ENCODE peak calls at places on chromosomes 12 and 14, in six cellular contexts. Z is esophagus muscularis mucosa, N is MM.1S, X is PC-3, F is vagina, P is WERI-Rb-1. G is an unnamed sample. For H3K27me3, the result is how much of the 10 kb centered on the place peaks cover.

GRCh38 chr14:69013943-69014782 is 35.1 kb upstream of the ACTN1 start:
- DNase-seq in Z (no peak), F (no peak), X (peak), N (no peak), P (no peak), G (peak)

GRCh38 chr12:116891019-116891418 is 9.8 kb upstream of the HRK start:
- DNase-seq in Z (no peak), P (no peak), N (no peak), X (no peak), F (no peak), G (no peak)

GRCh38 chr14:24321212-24321975 is 10.1 kb downstream of the LTB4R start:
- DNase-seq in P (no peak), Z (no peak), F (no peak), X (no peak), N (peak), G (no peak)

GRCh38 chr12:82314406-82314892 is 43.7 kb downstream of the CCDC59 start:
- DNase-seq in X (peak), Z (no peak), F (no peak), N (no peak), P (no peak), G (no peak)

GRCh38 chr12:109277899-109278762 is 31.0 kb downstream of the FOXN4 start:
- DNase-seq in X (no peak), F (no peak), N (no peak), P (peak), Z (no peak), G (no peak)

GRCh38 chr14:71139058-71139946 is 232.0 kb downstream of the PCNX1 start:
- DNase-seq in X (peak), F (no peak), P (peak), N (peak), Z (no peak), G (peak)

GRCh38 chr12:68641138-68641537 is 30.4 kb downstream of the RAP1B start:
- DNase-seq in P (no peak), F (no peak), Z (no peak), N (peak), X (no peak), G (no peak)

GRCh38 chr14:28656704-28657255 is 109.8 kb upstream of the FOXG1 start:
- DNase-seq in Z (no peak), P (no peak), X (peak), F (no peak), N (no peak), G (no peak)

GRCh38 chr14:37901978-37902377 is 305.7 kb upstream of the SSTR1 start:
- DNase-seq in Z (no peak), X (no peak), N (no peak), F (no peak), P (no peak), G (no peak)

GRCh38 chr12:27012239-27012981 is 1.8 kb downstream of the TM7SF3 start:
- DNase-seq in N (no peak), Z (peak), P (no peak), F (no peak), X (no peak), G (no peak)

GRCh38 chr12:6250343-6250742 is 50.1 kb downstream of the CD9 start:
- DNase-seq in N (no peak), X (no peak), Z (no peak), P (peak), F (no peak), G (no peak)

GRCh38 chr12:24562761-24563392 is 386.0 kb downstream of the BCAT1 start:
- DNase-seq in X (no peak), N (peak), P (peak), Z (no peak), F (no peak), G (peak)

GRCh38 chr12:106455100-106455499 is 97.6 kb downstream of the POLR3B start:
- DNase-seq in X (no peak), N (peak), Z (no peak), P (no peak), F (no peak), G (no peak)

GRCh38 chr12:30643366-30643765 is 52.3 kb downstream of the IPO8 start:
- DNase-seq in P (no peak), X (peak), F (no peak), Z (no peak), N (no peak), G (no peak)

GRCh38 chr12:88597361-88597760 is 17.1 kb upstream of the KITLG start:
- DNase-seq in Z (no peak), P (no peak), F (no peak), X (no peak), N (no peak), G (no peak)

GRCh38 chr14:91568626-91569025 is 58.5 kb upstream of the PPP4R3A start:
- DNase-seq in F (no peak), P (peak), N (no peak), X (peak), Z (peak), G (no peak)

GRCh38 chr12:108567974-108568652 is 5.7 kb downstream of the ISCU start:
- DNase-seq in Z (no peak), F (no peak), N (peak), X (no peak), P (no peak), G (no peak)

GRCh38 chr12:30806989-30807694 is 52.4 kb upstream of the CAPRIN2 start:
- DNase-seq in N (peak), X (peak), Z (peak), P (peak), F (no peak), G (no peak)

GRCh38 chr12:6952121-6952859 is 1.1 kb downstream of the PTPN6 start:
- DNase-seq in P (no peak), N (no peak), Z (no peak), F (no peak), X (no peak), G (peak)

GRCh38 chr12:91889970-91890369 is 255.7 kb downstream of the BTG1 start:
- DNase-seq in F (no peak), P (no peak), Z (no peak), X (no peak), N (no peak), G (no peak)

GRCh38 chr12:96020314-96021003 is 14.9 kb downstream of the LTA4H start:
- DNase-seq in N (peak), P (no peak), X (no peak), Z (no peak), F (no peak), G (no peak)

GRCh38 chr14:103746706-103747105 is 31.1 kb downstream of the ZFYVE21 start:
- DNase-seq in X (peak), P (no peak), F (no peak), N (no peak), Z (no peak), G (peak)

GRCh38 chr12:130437555-130438242 is 100.0 kb downstream of the PIWIL1 start:
- DNase-seq in F (no peak), N (no peak), Z (no peak), X (no peak), P (no peak), G (peak)

GRCh38 chr14:104975481-104976197 is 2.5 kb downstream of the AHNAK2 start:
- DNase-seq in X (no peak), F (no peak), N (no peak), Z (no peak), P (peak), G (peak)

GRCh38 chr12:68446896-68447806 is 115.0 kb upstream of the MDM1 start:
- DNase-seq in X (no peak), F (no peak), Z (peak), N (peak), P (no peak), G (no peak)

GRCh38 chr14:50734950-50735697 is 67.0 kb upstream of the SAV1 start:
- DNase-seq in N (no peak), F (no peak), Z (no peak), X (peak), P (no peak), G (no peak)

GRCh38 chr12:107014050-107014449 is 27.1 kb upstream of the MTERF2 start:
- DNase-seq in F (no peak), X (peak), P (peak), N (peak), Z (no peak), G (no peak)

GRCh38 chr14:43341921-43342320 is 1165.2 kb downstream of the FSCB start:
- DNase-seq in P (no peak), F (no peak), X (no peak), Z (no peak), N (no peak), G (no peak)

GRCh38 chr12:86137936-86138335 is 118.3 kb downstream of the MGAT4C start:
- DNase-seq in X (peak), P (no peak), F (no peak), Z (no peak), N (no peak), G (no peak)

GRCh38 chr12:116266631-116267349 is 10.7 kb downstream of the MED13L start:
- DNase-seq in Z (no peak), X (no peak), N (no peak), P (no peak), F (no peak), G (no peak)

GRCh38 chr12:117052386-117053049 is 46.7 kb downstream of the TESC start:
- DNase-seq in P (peak), F (no peak), Z (no peak), N (no peak), X (no peak), G (no peak)

GRCh38 chr14:59787045-59787674 is 83.4 kb downstream of the RTN1 start:
- DNase-seq in Z (no peak), F (no peak), X (no peak), N (no peak), P (peak), G (no peak)

DNA sequence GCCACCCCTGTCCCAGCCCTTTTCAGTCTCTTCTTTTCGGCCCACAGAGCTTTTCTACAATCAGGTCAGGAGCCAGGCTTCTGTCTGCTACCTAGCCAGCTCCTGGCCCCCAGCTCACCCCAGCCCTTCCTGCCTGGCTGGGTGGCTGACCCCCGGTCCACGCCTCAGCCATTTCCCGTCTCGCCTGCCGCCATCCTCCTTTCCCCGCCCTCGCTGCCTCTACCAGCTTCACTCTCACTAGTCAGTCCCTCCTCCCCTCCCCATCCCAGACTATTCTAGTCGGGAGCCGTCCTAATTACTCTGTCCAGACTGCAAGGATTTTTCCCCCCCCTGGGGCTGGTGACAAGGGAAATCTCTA is 876 bp downstream of the DHH start:
- DNase-seq in N (no peak), Z (no peak), P (peak), F (no peak), X (no peak), G (peak)
- H3K27me3 ChIP-seq in N (half or more), Z (under half), P (under half), F (under half), X (under half), G (half or more)

DNA sequence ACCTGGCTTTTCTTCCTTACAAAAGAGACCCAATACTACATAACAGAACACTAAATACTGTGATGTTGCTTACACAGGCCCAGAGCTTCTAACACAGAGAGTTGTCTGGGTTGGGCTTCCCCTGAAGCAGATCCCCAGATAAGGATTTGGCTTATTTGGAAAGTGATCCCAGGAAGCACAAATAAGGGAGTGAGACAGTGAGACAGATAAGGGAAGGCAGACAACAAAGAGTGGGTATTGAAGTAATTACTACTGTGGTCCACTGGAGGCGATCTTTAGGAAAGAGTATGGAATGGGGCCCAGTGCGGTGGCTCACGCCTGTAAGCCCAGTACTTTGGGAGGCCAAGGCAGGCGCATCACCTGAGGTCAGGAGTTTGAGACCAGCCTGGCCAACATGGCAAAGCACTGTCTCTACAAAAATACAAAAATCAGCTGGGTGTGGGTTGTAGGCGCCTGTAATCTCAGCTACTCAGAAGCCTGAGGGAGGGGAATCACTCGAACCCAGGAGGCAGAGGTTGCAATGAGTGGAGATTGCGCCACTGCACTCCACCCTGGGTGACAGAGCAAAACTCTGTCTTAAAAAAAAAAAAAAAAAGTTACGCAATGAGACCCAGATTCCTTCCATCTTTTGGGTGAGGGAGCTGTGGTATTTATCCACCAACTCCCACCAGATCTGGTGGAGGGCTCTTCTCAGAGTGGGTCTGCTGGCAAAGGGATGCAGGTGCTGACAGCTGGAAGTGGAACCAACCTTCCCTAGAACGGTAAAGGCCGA is 10.2 kb upstream of the C12orf43 start:
- DNase-seq in P (no peak), F (no peak), Z (no peak), X (no peak), N (no peak), G (no peak)
- TF ChIP-seq CTCF in P (peak), F (no peak), Z (no peak), X (no peak), N (no peak), G (no peak)

DNA sequence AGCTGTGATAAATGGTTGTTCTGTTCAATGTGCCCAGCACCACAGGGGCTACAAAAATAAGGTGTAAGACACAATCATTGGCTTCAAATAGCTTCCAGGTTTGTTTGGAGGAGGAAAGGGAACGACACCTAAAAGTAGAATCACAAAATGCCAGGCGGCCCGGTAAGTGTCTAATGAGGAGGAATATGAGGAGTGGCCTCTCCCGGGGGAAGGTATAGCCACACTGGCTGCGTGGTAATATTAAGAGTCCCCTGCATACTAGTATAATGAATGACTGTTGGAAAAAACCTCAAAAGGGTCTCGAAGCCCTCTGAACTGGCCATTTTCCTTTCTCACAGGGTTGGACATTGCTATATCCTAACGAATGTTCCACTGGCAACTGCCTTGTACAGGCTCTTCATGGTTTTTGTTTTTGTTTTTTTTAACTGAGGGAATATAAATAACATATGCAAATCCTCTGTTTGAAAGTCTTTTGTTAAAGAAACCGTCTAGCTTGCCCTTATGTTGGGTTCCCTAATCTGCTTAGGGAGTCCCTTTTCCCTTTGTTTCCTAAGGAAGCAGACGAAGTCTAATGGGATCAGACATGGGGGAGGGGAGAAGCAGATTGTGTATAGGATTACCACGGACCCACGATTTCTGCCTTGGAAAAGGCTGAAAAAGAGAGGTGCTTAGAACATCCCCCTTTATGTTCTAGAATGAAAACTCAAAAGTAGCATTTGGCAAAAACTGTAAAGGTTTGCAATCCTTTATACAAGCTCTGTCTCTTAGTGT is 4.2 kb downstream of the CCDC60 start:
- DNase-seq in X (no peak), F (no peak), P (peak), Z (no peak), N (no peak), G (no peak)
- H3K27me3 ChIP-seq in X (under half), F (under half), P (under half), Z (under half), N (under half), G (under half)

DNA sequence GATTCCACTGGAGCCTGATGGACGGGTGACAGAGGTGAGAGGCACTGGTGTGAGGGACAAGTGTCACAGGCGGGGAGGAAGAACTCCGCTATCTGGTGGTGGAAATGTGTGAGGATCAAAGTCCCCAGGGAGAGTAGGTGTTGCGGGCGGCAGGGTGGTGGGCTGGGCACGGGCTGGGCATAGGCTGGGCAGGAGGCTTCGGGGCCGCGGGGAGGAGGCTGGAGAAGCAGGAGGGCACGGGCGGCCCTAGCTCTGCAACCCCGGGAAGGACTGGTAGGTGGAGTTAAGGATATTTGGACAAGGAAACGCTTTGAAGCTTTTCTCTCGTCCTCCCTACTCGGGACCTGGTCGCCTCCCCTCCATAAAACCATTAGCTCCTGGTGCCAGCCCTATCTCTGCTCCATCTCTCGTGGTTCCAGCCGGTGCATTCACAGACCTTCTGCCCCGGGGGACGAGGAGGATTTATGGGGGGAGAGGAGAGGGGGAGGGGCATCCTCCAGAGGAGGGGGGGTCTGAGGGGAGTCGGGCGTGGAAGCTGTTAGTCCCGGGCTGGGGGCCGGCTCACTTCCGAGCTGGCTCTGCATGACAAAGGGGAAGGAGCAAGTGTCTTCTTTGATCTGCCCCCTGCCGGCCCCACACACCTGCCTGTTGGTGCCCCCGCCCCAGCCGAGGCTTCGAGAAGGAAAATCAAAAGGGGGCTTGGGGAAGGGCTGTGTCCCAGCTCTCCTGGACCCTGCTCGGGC is 478 bp downstream of the WNT5B start:
- DNase-seq in F (no peak), Z (no peak), N (no peak), X (no peak), P (peak), G (no peak)
- TF ChIP-seq CTCF in F (no peak), Z (peak), N (no peak), X (peak), P (peak), G (no peak)

DNA sequence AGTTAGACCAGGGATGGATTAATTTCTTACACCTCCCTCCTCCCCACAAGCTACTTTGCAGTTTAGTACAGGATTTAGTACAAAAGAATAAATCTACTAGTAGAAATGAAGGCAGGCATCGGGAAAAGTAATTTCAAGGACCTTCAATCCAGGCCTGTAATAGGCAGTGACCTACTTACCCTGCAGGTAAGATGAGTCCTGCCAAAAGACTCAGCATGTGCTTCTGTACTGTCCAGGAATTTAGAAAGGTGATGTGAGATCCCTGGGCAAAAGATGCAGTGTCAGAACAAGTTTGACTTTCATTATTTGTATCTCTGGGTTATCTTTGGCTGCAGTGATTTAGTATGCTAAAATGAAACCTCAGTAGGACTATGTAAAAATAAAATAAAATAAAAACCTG is 403.0 kb downstream of the NOVA1 start:
- DNase-seq in P (no peak), Z (no peak), X (no peak), F (no peak), N (no peak), G (no peak)
- H3K27me3 ChIP-seq in P (under half), Z (under half), X (under half), F (under half), N (under half), G (under half)

G was measured in spleen.